ENCODE peak calls at places on chromosomes 5 and 9, in four cellular contexts. G, U, T and E are unnamed samples.

GRCh38 chr5:177502886-177503285 is 5.5 kb upstream of the PDLIM7 start:
- DNase-seq in T (no peak), U (no peak), G (no peak), E (no peak)

GRCh38 chr9:123322771-123323481 is 33.1 kb upstream of the CRB2 start:
- DNase-seq in G (no peak), T (no peak), U (no peak), E (no peak)

GRCh38 chr5:1112596-1113331 is 901 bp upstream of the SLC12A7 start:
- DNase-seq in U (no peak), G (no peak), T (peak), E (no peak)

GRCh38 chr5:129377504-129377903 is 82.6 kb upstream of the ADAMTS19 start:
- DNase-seq in U (no peak), G (no peak), T (no peak), E (no peak)

GRCh38 chr5:82863260-82863659 is 213.9 kb downstream of the TMEM167A start:
- DNase-seq in U (no peak), G (no peak), T (no peak), E (no peak)

GRCh38 chr9:13022756-13023155 is 247.9 kb downstream of the LURAP1L start:
- DNase-seq in U (no peak), T (no peak), G (no peak), E (no peak)

GRCh38 chr9:26245072-26245471 is 566.8 kb upstream of the TUSC1 start:
- DNase-seq in G (no peak), U (no peak), T (no peak), E (no peak)

GRCh38 chr5:132428811-132429440 is 59.4 kb downstream of the SLC22A5 start:
- DNase-seq in T (no peak), U (no peak), G (no peak), E (no peak)

GRCh38 chr5:93163010-93163663 is 417.9 kb downstream of the NR2F1-AS1 start:
- DNase-seq in T (no peak), G (no peak), U (no peak), E (no peak)

GRCh38 chr5:164672931-164673694 is 1167.7 kb downstream of the MAT2B start:
- DNase-seq in T (no peak), G (no peak), U (no peak), E (no peak)

GRCh38 chr5:90628492-90628891 is 69.9 kb downstream of the ADGRV1 start:
- DNase-seq in U (no peak), T (no peak), G (no peak), E (peak)

GRCh38 chr5:59798862-59799667 is 94.5 kb downstream of the PDE4D start:
- DNase-seq in T (no peak), U (no peak), G (peak), E (no peak)

GRCh38 chr5:180595381-180596114 is 4.2 kb upstream of the SCGB3A1 start:
- DNase-seq in G (no peak), U (no peak), T (no peak), E (no peak)

GRCh38 chr5:152146566-152146965 is 221.9 kb upstream of the GLRA1 start:
- DNase-seq in U (no peak), T (no peak), G (no peak), E (no peak)

GRCh38 chr5:86909461-86909881 is 291.7 kb downstream of the COX7C start:
- DNase-seq in G (no peak), U (no peak), T (no peak), E (no peak)

GRCh38 chr5:115460476-115460875 is 84.1 kb downstream of the FEM1C start:
- DNase-seq in U (no peak), G (peak), T (no peak), E (no peak)

GRCh38 chr9:119556129-119556875 is 187.1 kb upstream of the BRINP1 start:
- DNase-seq in T (peak), U (peak), G (no peak), E (peak)

DNA sequence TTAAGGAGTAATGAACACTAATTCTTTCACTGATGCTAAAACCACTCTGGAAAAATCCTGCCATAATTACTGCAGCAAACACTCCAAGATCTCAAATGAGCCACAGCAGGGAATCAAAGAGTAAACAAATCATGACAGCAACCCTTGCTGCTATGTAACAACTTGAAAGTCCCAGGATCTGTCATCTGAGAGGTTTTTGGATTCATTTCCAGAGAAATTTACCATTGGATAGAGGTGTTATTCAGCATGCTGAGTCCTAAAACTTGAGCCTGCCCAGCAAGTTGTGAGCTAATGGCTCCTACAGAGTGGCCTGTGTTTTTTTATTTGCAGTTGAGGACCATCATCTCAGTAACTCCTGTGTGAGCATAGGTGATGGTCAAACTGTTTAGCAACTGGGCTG is 59.2 kb downstream of the PRLR start:
- DNase-seq in T (no peak), G (no peak), U (no peak), E (no peak)
- TF ChIP-seq ESRRA in T (no peak), G (no peak), U (no peak), E (no peak)

GRCh38 chr9:660227-660626 is 181.3 kb upstream of the DMRT1 start:
- DNase-seq in G (no peak), U (no peak), T (no peak), E (no peak)
- TF ChIP-seq TCF7 in G (no peak), U (no peak), T (no peak), E (no peak)

GRCh38 chr9:4507731-4508130 is 17.5 kb downstream of the SLC1A1 start:
- DNase-seq in T (no peak), U (no peak), G (no peak), E (no peak)

GRCh38 chr9:4508246-4508906 is 18.1 kb downstream of the SLC1A1 start:
- DNase-seq in T (no peak), U (no peak), G (no peak), E (no peak)

GRCh38 chr9:4506490-4506889 is 16.2 kb downstream of the SLC1A1 start:
- DNase-seq in T (no peak), U (no peak), G (no peak), E (no peak)

GRCh38 chr9:4508907-4509589 is 18.8 kb downstream of the SLC1A1 start:
- DNase-seq in G (no peak), U (no peak), T (no peak), E (no peak)

DNA sequence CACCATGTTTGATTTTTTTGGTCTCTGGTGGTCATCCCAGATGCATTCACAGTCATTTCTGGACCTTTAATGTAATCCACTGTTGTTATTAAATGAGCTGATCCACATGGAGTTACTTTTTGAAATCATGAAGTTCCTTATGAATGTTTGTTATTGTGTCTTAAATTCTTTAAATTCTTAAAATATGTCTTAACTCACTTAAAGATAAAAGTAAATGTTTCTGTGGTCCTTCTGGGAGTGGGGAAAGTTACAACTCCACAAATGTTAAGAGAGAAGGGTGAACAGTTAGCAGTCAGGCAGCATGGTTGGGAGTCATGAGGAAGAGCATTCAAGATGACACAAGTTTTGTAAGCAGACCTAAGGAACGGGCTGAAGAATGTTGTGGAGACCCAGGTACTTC is 17.0 kb downstream of the SLC1A1 start:
- DNase-seq in G (no peak), U (no peak), T (no peak), E (no peak)
- TF ChIP-seq ESRRA in G (no peak), U (no peak), T (no peak), E (no peak)

DNA sequence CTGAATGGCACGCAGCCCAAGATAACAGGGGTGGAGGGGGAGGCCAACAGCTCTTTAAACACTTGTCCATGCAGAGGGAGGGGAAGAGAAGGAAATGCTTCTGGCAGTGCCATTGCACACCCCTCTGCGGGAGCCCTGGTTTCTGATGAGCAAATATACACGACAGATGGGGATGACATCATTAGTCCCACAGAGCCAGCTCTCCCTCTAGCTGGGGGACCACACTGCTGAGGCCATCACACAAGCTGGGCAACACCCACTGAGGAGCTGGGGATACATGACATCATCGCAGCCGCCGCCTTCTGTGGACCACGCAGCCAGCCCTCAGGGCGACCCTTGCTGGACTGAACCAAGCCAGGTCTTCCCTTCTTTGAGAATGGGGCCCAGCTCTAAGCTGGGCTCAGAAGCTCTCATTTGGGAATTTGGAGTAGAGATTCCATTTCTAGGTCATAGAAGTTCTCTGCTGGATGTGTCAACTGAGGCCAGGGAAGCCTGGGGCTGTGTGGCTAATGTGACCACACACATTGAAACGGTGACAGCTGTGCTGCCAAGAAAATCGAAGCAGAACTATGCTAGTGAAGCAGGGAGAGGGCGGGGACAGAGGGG is 79.4 kb downstream of the PRRT1B start:
- DNase-seq in U (no peak), T (no peak), G (no peak), E (no peak)
- TF ChIP-seq TCF7 in U (no peak), T (no peak), G (no peak), E (no peak)

GRCh38 chr5:80190960-80191359 is 64.9 kb downstream of the SERINC5 start:
- DNase-seq in T (no peak), G (peak), U (no peak), E (no peak)
- TF ChIP-seq ESRRA in T (no peak), G (no peak), U (no peak), E (no peak)

GRCh38 chr9:137902646-137903045 is 25.1 kb downstream of the CACNA1B start:
- DNase-seq in G (no peak), U (no peak), T (no peak), E (no peak)
- TF ChIP-seq TCF7 in G (no peak), U (no peak), T (no peak), E (no peak)

GRCh38 chr9:128494743-128495124 is 9.8 kb upstream of the GLE1 start:
- DNase-seq in U (no peak), G (no peak), T (no peak), E (no peak)

GRCh38 chr9:128499920-128500319 is 4.6 kb upstream of the GLE1 start:
- DNase-seq in T (no peak), G (no peak), U (no peak), E (no peak)

GRCh38 chr9:128495804-128496417 is 8.6 kb upstream of the GLE1 start:
- DNase-seq in U (peak), T (peak), G (no peak), E (no peak)

GRCh38 chr9:128498911-128499310 is 5.6 kb upstream of the GLE1 start:
- DNase-seq in U (no peak), G (no peak), T (no peak), E (no peak)

DNA sequence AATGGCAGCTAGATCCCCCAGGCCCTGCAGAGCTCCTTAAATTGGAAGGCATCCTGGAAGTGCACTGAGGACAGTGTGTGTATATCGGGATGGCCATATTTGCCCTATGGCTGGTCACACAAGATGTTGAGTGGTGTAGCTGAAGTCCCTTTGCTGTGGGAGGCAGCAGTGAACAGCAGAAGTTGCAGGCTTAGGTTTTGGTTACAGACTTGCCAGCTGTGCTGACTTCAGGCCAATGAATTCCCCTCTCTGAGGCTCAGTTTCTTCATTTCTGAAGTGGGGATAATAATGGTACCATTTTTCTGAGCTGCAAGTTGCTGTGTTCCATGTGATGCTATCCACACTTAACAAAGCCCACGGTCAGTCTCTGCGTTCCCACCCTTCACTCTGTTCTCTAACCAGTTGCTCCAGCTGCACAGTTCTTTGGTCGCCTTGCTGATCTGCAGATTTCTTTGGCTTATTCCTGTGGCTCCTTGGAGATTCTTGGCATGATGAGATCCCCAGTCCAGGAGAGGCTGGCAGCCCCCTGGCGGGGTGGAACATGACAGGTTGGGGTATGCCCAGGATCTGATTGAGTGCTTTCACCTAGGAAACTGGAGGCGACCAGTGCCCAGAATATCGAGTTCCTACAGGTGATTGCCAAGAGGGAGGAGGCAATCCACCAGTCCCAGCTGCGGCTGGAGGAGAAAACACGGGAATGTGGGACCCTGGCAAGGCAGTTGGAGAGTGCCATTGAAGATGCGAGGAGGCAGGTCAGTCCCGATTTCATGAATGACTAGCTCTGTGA is 6.5 kb upstream of the GLE1 start:
- DNase-seq in T (no peak), U (no peak), G (no peak), E (no peak)
- TF ChIP-seq ESRRA in T (no peak), U (no peak), G (no peak), E (no peak)

GRCh38 chr5:143836161-143836725 is 24.3 kb downstream of the HMHB1 start:
- DNase-seq in G (no peak), T (no peak), U (no peak), E (no peak)
- TF ChIP-seq TCF7 in G (no peak), T (no peak), U (no peak), E (no peak)